ENCODE peak calls at places on chromosomes 5 and 9, in five cellular contexts. Y is H1, C is GM12878, T is HepG2, X is K562. J is an unnamed sample.
A peak's percentile ranks its signal among the peaks of the same experiment; 100 is the strongest.

GRCh38 chr5:154189819-154190651 is 498 bp upstream of the GALNT10 start:
- DNase-seq in Y (peak; percentile 84), C (no peak), T (peak; percentile 61), X (peak; percentile 89), J (peak; percentile 51)

GRCh38 chr9:36050472-36050871 is 13.8 kb downstream of the RECK start:
- DNase-seq in Y (no peak), C (no peak), T (no peak), X (no peak), J (no peak)

GRCh38 chr5:132215329-132215728 is 12.3 kb downstream of the P4HA2 start:
- DNase-seq in Y (no peak), C (no peak), T (no peak), X (no peak), J (no peak)

GRCh38 chr9:127968717-127969383 is 11.9 kb downstream of the EEIG1 start:
- DNase-seq in Y (no peak), C (no peak), T (no peak), X (no peak), J (peak; percentile 67)

GRCh38 chr5:81759632-81760005 is 8.7 kb upstream of the SSBP2 start:
- DNase-seq in Y (no peak), C (no peak), T (no peak), X (no peak), J (no peak)

GRCh38 chr5:157548513-157549282 is 26.9 kb downstream of the ADAM19 start:
- DNase-seq in Y (no peak), C (no peak), T (no peak), X (no peak), J (no peak)

GRCh38 chr5:74581988-74582365 is 58.6 kb downstream of the ENC1 start:
- DNase-seq in Y (no peak), C (no peak), T (no peak), X (no peak), J (no peak)

GRCh38 chr5:33306758-33307157 is 134.0 kb upstream of the TARS1 start:
- DNase-seq in Y (no peak), C (no peak), T (no peak), X (no peak), J (no peak)

GRCh38 chr9:132986114-132986513 is 7.6 kb downstream of the GFI1B start:
- DNase-seq in Y (no peak), C (no peak), T (no peak), X (no peak), J (no peak)

GRCh38 chr9:73615557-73615956 is 463.9 kb downstream of the ANXA1 start:
- DNase-seq in Y (no peak), C (no peak), T (no peak), X (no peak), J (no peak)

GRCh38 chr9:114283551-114284111 is 39.3 kb upstream of the ORM1 start:
- DNase-seq in Y (no peak), C (no peak), T (no peak), X (no peak), J (no peak)
- TF ChIP-seq JUND in Y (no peak), C (no peak), T (no peak), X (no peak), J (no peak)

GRCh38 chr5:106843812-106844416 is 826.8 kb downstream of the EFNA5 start:
- DNase-seq in Y (no peak), C (no peak), T (no peak), X (no peak), J (peak; percentile 13)
- TF ChIP-seq CEBPB in Y (no peak), C (no peak), T (no peak), X (no peak), J (no peak)

GRCh38 chr5:51387854-51388320 is 4.6 kb downstream of the ISL1 start:
- DNase-seq in Y (no peak), C (no peak), T (no peak), X (no peak), J (no peak)
- TF ChIP-seq SIN3A in Y (no peak), C (no peak), T (no peak), X (no peak), J (no peak)

GRCh38 chr9:79537838-79538237 is 33.9 kb upstream of the TLE4 start:
- DNase-seq in Y (no peak), C (no peak), T (no peak), X (no peak), J (no peak)

DNA sequence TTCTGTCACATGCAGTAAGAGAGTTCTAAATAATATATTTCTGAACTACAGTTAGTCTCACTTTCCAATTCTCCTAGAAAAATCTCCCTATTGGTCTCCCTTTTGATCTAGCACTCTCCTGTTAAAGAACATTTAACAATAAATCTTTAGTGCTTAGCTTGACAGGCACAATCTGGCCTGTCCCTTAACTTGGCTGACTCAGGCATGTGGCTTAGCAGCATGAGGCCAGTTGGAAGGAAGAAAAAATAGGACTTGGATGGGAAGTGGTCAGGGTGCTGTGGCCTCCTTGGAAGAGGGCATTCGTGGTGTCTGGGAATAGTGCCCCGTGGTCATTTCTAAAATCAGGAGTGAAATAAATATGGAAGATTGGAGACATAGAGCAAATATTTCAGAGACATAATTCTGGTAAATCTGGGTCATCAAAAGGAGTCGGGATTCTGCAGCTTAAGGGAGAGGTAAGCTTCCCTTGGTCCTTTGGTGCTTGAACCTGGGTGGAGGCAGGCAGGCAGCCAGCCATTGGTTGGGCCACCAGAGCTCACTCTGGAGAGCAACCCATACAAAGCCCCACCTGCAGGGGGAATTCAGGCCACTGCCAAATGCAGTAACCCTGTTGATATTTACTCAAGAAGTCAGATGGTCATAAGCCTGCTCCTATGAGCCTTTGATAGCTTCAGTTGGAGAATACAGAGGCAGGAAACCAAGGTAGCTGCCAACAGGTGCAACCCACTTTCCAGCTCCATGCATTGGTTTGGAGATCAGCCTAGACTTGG is 28.8 kb upstream of the TLE4 start:
- DNase-seq in Y (no peak), C (no peak), T (no peak), X (no peak), J (no peak)
- TF ChIP-seq JUND in Y (no peak), C (no peak), T (no peak), X (no peak), J (no peak)

DNA sequence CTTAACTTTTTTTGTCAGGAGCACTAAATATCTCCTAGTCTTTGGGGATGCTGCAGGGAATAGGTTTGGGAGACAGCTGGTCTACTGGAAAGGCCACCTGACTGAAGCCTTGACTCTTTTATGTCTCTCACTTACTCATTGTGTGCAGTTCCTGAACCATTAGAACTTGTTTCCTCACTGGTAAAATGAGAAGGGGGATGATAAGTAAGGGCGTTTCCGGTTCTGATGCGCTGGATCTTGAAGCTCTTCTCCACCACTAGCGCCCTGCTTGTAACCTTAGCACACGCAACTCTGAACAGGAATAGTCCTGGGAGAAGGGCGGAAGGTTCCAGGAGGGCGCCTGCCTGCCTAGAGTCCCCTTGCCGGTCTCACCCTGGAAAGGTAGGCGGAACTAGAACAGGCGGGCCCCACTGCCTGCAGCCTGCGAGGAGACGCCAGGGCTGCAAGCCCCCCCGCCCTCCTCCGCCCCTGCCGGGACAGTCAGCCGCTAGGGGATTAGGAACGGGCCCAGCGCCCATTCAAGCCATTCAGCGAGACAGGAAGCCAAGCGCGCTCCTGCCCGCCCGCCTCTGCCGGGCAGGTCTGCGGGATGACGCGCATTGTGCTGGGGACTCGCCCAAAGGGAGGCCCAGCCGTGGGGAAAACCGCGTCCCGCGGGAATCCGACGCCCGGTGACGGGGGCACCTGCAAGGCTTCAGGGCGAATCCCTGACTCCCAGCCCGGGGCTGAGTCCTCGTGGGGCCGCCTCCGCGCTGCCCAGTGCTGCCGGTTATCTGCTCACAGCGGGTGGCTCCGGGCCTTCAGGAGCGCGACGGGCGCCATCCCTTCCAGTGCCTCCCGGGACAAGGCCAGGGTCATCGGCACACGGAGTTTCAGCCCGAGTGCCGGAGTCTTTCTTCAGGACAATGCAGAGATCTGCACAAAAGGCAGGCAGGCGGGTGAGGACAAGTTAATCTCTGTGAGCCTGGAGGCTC is 44.0 kb upstream of the XPA start:
- DNase-seq in Y (peak; percentile 88), C (no peak), T (no peak), X (peak; percentile 57), J (no peak)
- TF ChIP-seq CEBPB in Y (no peak), C (no peak), T (no peak), X (no peak), J (no peak)

GRCh38 chr5:164002653-164003052 is 497.2 kb downstream of the MAT2B start:
- DNase-seq in Y (no peak), C (no peak), T (no peak), X (no peak), J (no peak)
- TF ChIP-seq SIN3A in Y (no peak), C (no peak), T (no peak), X (no peak), J (no peak)

GRCh38 chr5:137199201-137199600 is 299.9 kb downstream of the SPOCK1 start:
- DNase-seq in Y (no peak), C (no peak), T (no peak), X (no peak), J (no peak)

GRCh38 chr5:137192293-137192743 is 306.8 kb downstream of the SPOCK1 start:
- DNase-seq in Y (no peak), C (no peak), T (no peak), X (no peak), J (no peak)

GRCh38 chr5:137194300-137194699 is 304.8 kb downstream of the SPOCK1 start:
- DNase-seq in Y (no peak), C (no peak), T (no peak), X (no peak), J (no peak)

GRCh38 chr5:137191179-137191578 is 307.9 kb downstream of the SPOCK1 start:
- DNase-seq in Y (no peak), C (no peak), T (no peak), X (no peak), J (no peak)

DNA sequence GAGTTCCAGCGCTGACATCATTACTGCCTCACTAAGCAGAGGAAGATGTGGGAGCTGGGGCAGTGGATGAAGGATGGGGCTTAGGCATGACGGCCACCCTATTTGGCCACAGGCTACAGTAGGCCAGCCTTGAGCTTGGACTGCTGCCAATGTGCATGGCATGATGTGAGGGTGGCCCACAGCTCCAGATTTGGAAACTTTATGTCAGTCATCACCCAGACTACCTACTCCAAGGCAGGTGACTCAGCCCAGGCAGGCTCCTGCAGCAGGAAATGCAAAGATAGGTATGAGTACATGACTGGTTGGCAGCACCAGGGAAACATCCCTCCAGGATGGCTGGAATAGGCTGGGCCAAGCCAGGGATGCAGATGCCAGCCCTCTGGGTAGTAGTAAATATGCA is 303.6 kb downstream of the SPOCK1 start:
- DNase-seq in Y (no peak), C (no peak), T (no peak), X (no peak), J (no peak)
- TF ChIP-seq JUND in Y (no peak), C (no peak), T (no peak), X (no peak), J (no peak)